ENCODE peak calls at places on chromosomes 2 and 18, in four cellular contexts. M is K562, A is HepG2, L is H1. F is an unnamed sample.

GRCh38 chr2:73870084-73870483 is 22.7 kb upstream of the ACTG2 start:
- DNase-seq in A (no peak), L (no peak), M (no peak), F (no peak)

GRCh38 chr2:168396131-168396530 is 59.9 kb upstream of the CERS6 start:
- DNase-seq in L (no peak), A (no peak), M (no peak), F (no peak)

GRCh38 chr2:110017-110416 is 63.7 kb upstream of the FAM110C start:
- DNase-seq in L (no peak), M (no peak), A (no peak), F (no peak)

GRCh38 chr2:98452396-98453027 is 7.9 kb downstream of the INPP4A start:
- DNase-seq in M (no peak), L (peak; percentile 40), A (no peak), F (no peak)

GRCh38 chr2:191650896-191651773 is 26.8 kb upstream of the NABP1 start:
- DNase-seq in A (no peak), L (no peak), M (no peak), F (peak; percentile 73)

GRCh38 chr2:196224767-196225166 is 53.4 kb upstream of the STK17B start:
- DNase-seq in A (no peak), L (no peak), M (no peak), F (no peak)

GRCh38 chr18:77191241-77191751 is 58.4 kb upstream of the GALR1 start:
- DNase-seq in M (no peak), A (no peak), L (no peak), F (no peak)

GRCh38 chr2:71457959-71458322 is 4.6 kb downstream of the DYSF start:
- DNase-seq in A (no peak), M (no peak), L (no peak), F (no peak)

GRCh38 chr2:240567872-240568677 is at the start of gene RNPEPL1:
- DNase-seq in L (peak; percentile 71), M (peak; percentile 45), A (no peak), F (no peak)

GRCh38 chr18:13260114-13260926 is 41.8 kb downstream of the LDLRAD4 start:
- DNase-seq in L (no peak), M (no peak), A (no peak), F (no peak)

GRCh38 chr2:64857581-64858471 is 131.4 kb upstream of the SLC1A4 start:
- DNase-seq in A (no peak), M (no peak), L (no peak), F (no peak)

GRCh38 chr2:99602475-99602874 is 112.7 kb upstream of the REV1 start:
- DNase-seq in M (no peak), L (no peak), A (no peak), F (no peak)

GRCh38 chr18:68466714-68467113 is 248.2 kb downstream of the TMX3 start:
- DNase-seq in M (no peak), A (no peak), L (no peak), F (no peak)
- TF ChIP-seq CBX5 in M (no peak), A (no peak), L (no peak), F (no peak)

DNA sequence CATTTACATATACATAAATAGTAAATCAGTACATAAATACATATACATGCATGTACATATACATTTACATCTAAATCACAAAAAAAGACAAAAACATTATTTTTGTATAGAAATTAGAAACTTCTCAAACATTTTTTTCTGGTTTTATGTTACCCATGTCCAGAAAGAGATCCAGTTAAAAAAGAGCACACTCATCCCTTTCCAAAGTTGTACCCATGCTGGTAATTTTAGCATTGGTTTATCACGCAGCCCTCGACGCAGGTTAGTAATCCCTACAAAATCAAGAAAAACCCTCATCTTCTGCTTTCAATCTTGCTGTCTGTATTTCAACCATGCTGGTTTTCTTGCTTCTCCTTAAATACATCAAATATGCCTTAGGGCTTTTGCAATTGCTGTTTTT is 10.5 kb downstream of the SCN9A start:
- DNase-seq in A (no peak), M (no peak), L (no peak), F (no peak)
- TF ChIP-seq CEBPB in A (no peak), M (no peak), L (no peak), F (no peak)

DNA sequence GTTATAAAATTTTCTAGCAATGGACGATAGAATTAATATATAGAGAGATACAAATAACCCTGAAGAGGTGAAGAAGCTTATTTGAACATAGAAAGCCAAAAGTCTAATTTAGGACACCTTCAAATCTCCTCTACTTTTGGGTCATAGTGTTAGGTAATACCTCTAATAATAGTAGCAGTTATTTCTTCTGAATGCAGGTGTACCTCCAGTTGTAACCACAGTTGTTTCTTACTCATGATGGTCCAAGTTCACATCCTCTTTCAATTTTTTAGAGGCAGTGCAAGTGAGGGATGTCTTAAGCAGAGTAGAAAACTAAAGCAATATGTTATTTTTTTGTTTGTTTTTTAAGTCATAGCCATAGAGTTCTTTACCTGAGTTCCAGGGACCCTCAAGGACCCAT is 429.5 kb downstream of the CCDC85A start:
- DNase-seq in L (no peak), M (no peak), A (no peak), F (no peak)
- TF ChIP-seq CBX5 in L (no peak), M (no peak), A (no peak), F (no peak)

GRCh38 chr2:78145997-78146722 is 624.0 kb upstream of the LRRTM4 start:
- DNase-seq in L (no peak), M (no peak), A (no peak), F (no peak)

GRCh38 chr2:78145395-78145996 is 623.3 kb upstream of the LRRTM4 start:
- DNase-seq in A (no peak), M (no peak), L (no peak), F (no peak)

DNA sequence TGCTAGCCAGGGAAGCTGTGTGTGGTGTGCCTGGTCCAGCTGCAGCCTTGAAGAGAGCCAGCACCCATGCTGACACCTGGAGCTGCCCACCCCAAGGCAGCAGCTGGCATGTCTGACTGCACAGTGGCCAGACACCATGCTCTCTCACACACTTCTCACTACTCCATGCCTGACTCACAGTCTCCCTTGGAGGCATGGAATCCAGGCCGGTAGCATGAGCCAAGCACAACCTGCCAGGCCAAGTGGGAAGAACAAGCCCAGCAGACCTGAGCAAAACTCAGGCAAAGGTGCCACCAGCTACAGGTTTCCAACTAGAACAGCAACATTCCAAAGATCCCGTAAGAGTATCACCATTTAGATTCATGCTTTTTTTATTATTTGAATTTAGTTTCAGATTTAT is 625.3 kb upstream of the LRRTM4 start:
- DNase-seq in A (no peak), L (no peak), M (no peak), F (no peak)
- TF ChIP-seq CEBPB in A (no peak), L (no peak), M (no peak), F (no peak)

GRCh38 chr2:76197842-76198448 is 487.2 kb upstream of the GCFC2 start:
- DNase-seq in L (peak; percentile 87), M (peak; percentile 67), A (peak; percentile 72), F (peak; percentile 20)
- TF ChIP-seq CBX5 in L (no peak), M (no peak), A (no peak), F (no peak)

GRCh38 chr2:238669581-238670340 is 178.1 kb upstream of the TWIST2 start:
- DNase-seq in M (no peak), A (no peak), L (no peak), F (no peak)
- TF ChIP-seq CEBPB in M (no peak), A (no peak), L (no peak), F (no peak)

GRCh38 chr18:59180150-59180845 is 39.7 kb upstream of the GRP start:
- DNase-seq in A (no peak), M (no peak), L (no peak), F (no peak)
- TF ChIP-seq CBX5 in A (no peak), M (no peak), L (no peak), F (no peak)

F was measured in GM12878.